ENCODE peak calls at places on chromosomes 4 and X, in five cellular contexts. N, H, J, X and K are unnamed samples.

GRCh38 chr4:13399257-13399656 is 84.9 kb downstream of the RAB28 start:
- DNase-seq in N (no peak), H (peak), J (no peak), X (no peak), K (peak)

GRCh38 chr4:95599777-95600436 is 51.1 kb upstream of the UNC5C start:
- DNase-seq in N (no peak), H (no peak), J (no peak), X (no peak), K (peak)

GRCh38 chrX:139008185-139008584 is 296.7 kb upstream of the FGF13 start:
- DNase-seq in N (no peak), H (no peak), J (no peak), X (no peak), K (no peak)

GRCh38 chrX:97026406-97026805 is 142.7 kb downstream of the RPA4 start:
- DNase-seq in N (no peak), H (peak), J (peak), X (peak), K (no peak)

GRCh38 chr4:72318771-72319170 is 250.2 kb downstream of the ADAMTS3 start:
- DNase-seq in N (no peak), H (peak), J (no peak), X (no peak), K (no peak)

GRCh38 chr4:155805016-155805415 is 46.2 kb downstream of the GUCY1B1 start:
- DNase-seq in N (no peak), H (peak), J (no peak), X (no peak), K (peak)

GRCh38 chr4:158809611-158810486 is 41.0 kb downstream of the FNIP2 start:
- DNase-seq in N (no peak), H (peak), J (no peak), X (no peak), K (peak)

GRCh38 chr4:101211146-101211553 is 136.2 kb downstream of the PPP3CA start:
- DNase-seq in N (no peak), H (peak), J (no peak), X (no peak), K (peak)

GRCh38 chr4:41256131-41256739 is 493 bp upstream of the UCHL1 start:
- DNase-seq in N (no peak), H (peak), J (no peak), X (peak), K (no peak)

GRCh38 chr4:108103096-108103495 is 65.6 kb downstream of the LEF1 start:
- DNase-seq in N (no peak), H (no peak), J (no peak), X (no peak), K (no peak)

GRCh38 chr4:115938764-115939443 is 825.5 kb upstream of the NDST4 start:
- DNase-seq in N (no peak), H (no peak), J (no peak), X (no peak), K (no peak)

GRCh38 chrX:46704767-46705386 is 54.0 kb downstream of the SLC9A7 start:
- DNase-seq in N (no peak), H (peak), J (no peak), X (no peak), K (no peak)